ENCODE peak calls at places on chromosome 7, in eight cellular contexts. K is bronchial epithelial cell; U is BJ; C is effector CD8-positive, alpha-beta T cell; F is retina; X is HT-29; L is EH; M is GM04503. N is an unnamed sample.

GRCh38 chr7:156928406-156928747 is 21.1 kb upstream of the NOM1 start:
- DNase-seq in K (no peak), U (no peak), C (no peak), F (no peak), X (no peak), L (no peak), M (no peak), N (no peak)

GRCh38 chr7:123789817-123790216 is 41.0 kb upstream of the WASL start:
- DNase-seq in K (peak), U (no peak), C (no peak), F (peak), X (no peak), L (no peak), M (no peak), N (no peak)

GRCh38 chr7:106568680-106569499 is 92.1 kb downstream of the CCDC71L start:
- DNase-seq in K (peak), U (peak), C (no peak), F (peak), X (no peak), L (peak), M (peak), N (peak)

GRCh38 chr7:142371586-142372377 is 113.9 kb upstream of the PRSS58 start:
- DNase-seq in K (peak), U (no peak), C (no peak), F (no peak), X (no peak), L (no peak), M (no peak), N (no peak)

GRCh38 chr7:322111-322671 is 32.2 kb downstream of the FOXL3 start:
- DNase-seq in K (peak), U (no peak), C (peak), F (peak), X (peak), L (peak), M (no peak), N (peak)

GRCh38 chr7:90411510-90411909 is 8.2 kb downstream of the CLDN12 start:
- DNase-seq in K (peak), U (no peak), C (no peak), F (no peak), X (peak), L (peak), M (no peak), N (peak)

GRCh38 chr7:140675726-140676125 is 3.0 kb downstream of the ADCK2 start:
- DNase-seq in K (no peak), U (no peak), C (no peak), F (no peak), X (no peak), L (no peak), M (no peak), N (peak)

GRCh38 chr7:104971290-104972071 is 42.5 kb upstream of the KMT2E start:
- DNase-seq in K (peak), U (no peak), C (no peak), F (no peak), X (peak), L (peak), M (no peak), N (no peak)

GRCh38 chr7:30708412-30708811 is 26.2 kb upstream of the CRHR2 start:
- DNase-seq in K (no peak), U (no peak), C (no peak), F (no peak), X (no peak), L (no peak), M (no peak), N (no peak)

GRCh38 chr7:151204383-151205032 is 5.8 kb downstream of the H2BK1 start:
- DNase-seq in K (no peak), U (no peak), C (no peak), F (no peak), X (no peak), L (no peak), M (no peak), N (no peak)

GRCh38 chr7:1473864-1474512 is 14.7 kb upstream of the MICALL2 start:
- DNase-seq in K (peak), U (no peak), C (peak), F (peak), X (peak), L (peak), M (no peak), N (peak)

GRCh38 chr7:27822245-27822644 is 82.3 kb downstream of the TAX1BP1 start:
- DNase-seq in K (no peak), U (no peak), C (no peak), F (no peak), X (no peak), L (no peak), M (no peak), N (no peak)